ENCODE peak calls at places on chromosomes 5 and 9, in four cellular contexts. I, E, A and R are unnamed samples. For H3K36me3, the result is how much of the 10 kb centered on the place peaks cover.

GRCh38 chr9:21994996-21995651 is 533 bp downstream of the CDKN2B-AS1 start:
- DNase-seq in I (no peak), A (no peak), E (peak), R (peak)

GRCh38 chr9:116163293-116164055 is 9.9 kb downstream of the PAPPA start:
- DNase-seq in E (no peak), I (no peak), A (no peak), R (no peak)

GRCh38 chr9:80650964-80651555 is 1038.3 kb downstream of the TLE1 start:
- DNase-seq in A (no peak), I (no peak), E (no peak), R (no peak)

GRCh38 chr5:154395407-154396106 is 50.2 kb upstream of the SAP30L start:
- DNase-seq in I (peak), E (no peak), A (no peak), R (no peak)

GRCh38 chr9:86407022-86407421 is 52.8 kb upstream of the TUT7 start:
- DNase-seq in I (peak), A (peak), E (peak), R (no peak)

GRCh38 chr5:67211926-67212325 is 15.3 kb upstream of the CD180 start:
- DNase-seq in I (peak), E (no peak), A (peak), R (no peak)

GRCh38 chr5:172452398-172453205 is 1.7 kb downstream of the SH3PXD2B start:
- DNase-seq in I (no peak), E (no peak), A (no peak), R (peak)

GRCh38 chr5:173123416-173123815 is 20.9 kb upstream of the BNIP1 start:
- DNase-seq in E (no peak), I (no peak), A (no peak), R (no peak)

GRCh38 chr5:95728494-95729114 is 2.5 kb upstream of the RHOBTB3 start:
- DNase-seq in A (no peak), I (no peak), E (no peak), R (no peak)

GRCh38 chr5:132069561-132069960 is 4.0 kb upstream of the CSF2 start:
- DNase-seq in A (no peak), I (no peak), E (no peak), R (no peak)

GRCh38 chr9:34426340-34427074 is 31.9 kb downstream of the FAM219A start:
- DNase-seq in E (no peak), I (no peak), A (no peak), R (no peak)

GRCh38 chr5:80055491-80056170 is 20.5 kb downstream of the THBS4 start:
- DNase-seq in A (no peak), E (no peak), I (no peak), R (no peak)

GRCh38 chr5:150644496-150644895 is 4.0 kb downstream of the SYNPO start:
- DNase-seq in I (no peak), E (peak), A (no peak), R (peak)

GRCh38 chr9:134134949-134135342 is 936 bp upstream of the WDR5 start:
- DNase-seq in E (no peak), I (no peak), A (no peak), R (no peak)

GRCh38 chr5:88743231-88743879 is 139.6 kb downstream of the MEF2C start:
- DNase-seq in I (no peak), A (no peak), E (no peak), R (no peak)

GRCh38 chr9:135910757-135911156 is 3.4 kb upstream of the CAMSAP1 start:
- DNase-seq in A (no peak), I (no peak), E (no peak), R (peak)
- H3K36me3 ChIP-seq in A (under half), I (under half), E (under half), R (half or more)

GRCh38 chr5:15693036-15693728 is 193.2 kb downstream of the FBXL7 start:
- DNase-seq in E (no peak), A (no peak), I (no peak), R (no peak)
- H3K36me3 ChIP-seq in E (under half), A (under half), I (under half), R (under half)

DNA sequence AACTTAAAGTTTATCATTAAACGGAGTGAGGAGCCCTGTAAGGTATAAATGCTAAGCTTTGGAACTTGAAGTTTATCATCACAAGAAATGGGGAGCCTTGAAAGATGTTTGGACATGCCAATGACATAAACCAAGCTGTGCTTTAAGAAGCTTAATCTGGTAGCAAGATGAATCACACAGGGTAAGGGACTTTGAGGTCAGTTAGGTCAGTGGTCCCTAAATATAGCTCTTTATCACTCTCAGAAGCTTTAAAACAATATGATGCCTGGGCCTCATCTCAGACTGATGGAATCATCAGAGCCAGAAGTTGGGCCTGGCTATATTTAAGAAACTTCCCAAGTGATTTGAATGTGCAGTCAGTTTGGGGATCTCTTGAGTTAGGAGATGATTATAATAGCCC is 85.7 kb downstream of the TNC start:
- DNase-seq in A (no peak), E (no peak), I (no peak), R (no peak)
- H3K36me3 ChIP-seq in A (under half), E (under half), I (under half), R (under half)

GRCh38 chr5:6737043-6737941 is 24.1 kb downstream of the TENT4A start:
- DNase-seq in A (no peak), E (no peak), I (no peak), R (no peak)
- H3K36me3 ChIP-seq in A (under half), E (under half), I (under half), R (under half)

GRCh38 chr5:90759119-90759518 is 200.5 kb downstream of the ADGRV1 start:
- DNase-seq in A (no peak), E (no peak), I (no peak), R (no peak)
- H3K36me3 ChIP-seq in A (under half), E (under half), I (under half), R (under half)

GRCh38 chr9:136907011-136907914 is 20.9 kb downstream of the TRAF2 start:
- DNase-seq in I (no peak), E (no peak), A (no peak), R (no peak)

GRCh38 chr9:136913701-136914438 is 27.6 kb downstream of the TRAF2 start:
- DNase-seq in E (no peak), A (no peak), I (no peak), R (no peak)

GRCh38 chr9:136910197-136910900 is 24.0 kb downstream of the TRAF2 start:
- DNase-seq in I (no peak), A (no peak), E (no peak), R (no peak)

GRCh38 chr9:136906251-136906650 is 19.9 kb downstream of the TRAF2 start:
- DNase-seq in A (no peak), I (no peak), E (no peak), R (no peak)

GRCh38 chr9:136910901-136911245 is 24.6 kb downstream of the TRAF2 start:
- DNase-seq in I (no peak), E (no peak), A (no peak), R (no peak)
- H3K36me3 ChIP-seq in I (under half), E (under half), A (under half), R (under half)